ENCODE peak calls at places on chromosomes 3 and 15, in eight cellular contexts. U is PC-3, Z is MM.1S, V is esophagus squamous epithelium, F is Panc1, H is HCT116, C is fibroblast of mammary gland, P is BJ. A is an unnamed sample.

GRCh38 chr3:66588340-66588847 is 87.6 kb upstream of the LRIG1 start:
- DNase-seq in Z (no peak), V (no peak), C (peak), F (no peak), H (no peak), U (peak), P (no peak), A (no peak)

GRCh38 chr15:60695713-60696522 is 217.0 kb upstream of the ICE2 start:
- DNase-seq in H (no peak), P (no peak), F (no peak), C (peak), Z (no peak), U (no peak), V (no peak), A (no peak)

GRCh38 chr15:98139337-98139736 is 178.8 kb downstream of the ARRDC4 start:
- DNase-seq in P (no peak), H (no peak), V (no peak), U (no peak), Z (no peak), C (no peak), F (no peak), A (no peak)

GRCh38 chr3:196941846-196942225 is 492 bp downstream of the NCBP2 start:
- DNase-seq in H (no peak), F (no peak), U (peak), P (no peak), C (peak), V (no peak), Z (peak), A (peak)

GRCh38 chr3:55708921-55709320 is 221.8 kb upstream of the WNT5A start:
- DNase-seq in Z (no peak), H (no peak), P (no peak), V (no peak), U (no peak), F (no peak), C (no peak), A (no peak)

GRCh38 chr3:168248383-168249047 is 152.8 kb upstream of the GOLIM4 start:
- DNase-seq in P (no peak), H (no peak), U (peak), V (no peak), Z (peak), C (peak), F (no peak), A (peak)

GRCh38 chr15:25718597-25718996 is 144.5 kb downstream of the ATP10A start:
- DNase-seq in H (no peak), F (no peak), Z (no peak), U (no peak), P (no peak), C (no peak), V (no peak), A (no peak)

GRCh38 chr15:32747886-32748285 is 30.1 kb downstream of the GREM1 start:
- DNase-seq in Z (no peak), F (no peak), V (no peak), P (peak), U (no peak), C (peak), H (no peak), A (no peak)

GRCh38 chr3:45948409-45948808 is 5.1 kb downstream of the CXCR6 start:
- DNase-seq in C (peak), Z (no peak), P (peak), V (no peak), U (peak), F (no peak), H (no peak), A (peak)

GRCh38 chr3:44280631-44281030 is 38.9 kb downstream of the TOPAZ1 start:
- DNase-seq in C (no peak), V (no peak), Z (no peak), H (no peak), U (no peak), F (no peak), P (no peak), A (no peak)

GRCh38 chr15:73781038-73781925 is 28.1 kb upstream of the INSYN1 start:
- DNase-seq in C (peak), U (peak), Z (peak), F (no peak), H (no peak), V (no peak), P (no peak), A (peak)
- H3K4me3 ChIP-seq in C (no peak), U (no peak), Z (no peak), F (no peak), H (no peak), V (no peak), P (no peak), A (no peak)

GRCh38 chr15:73928971-73929627 is 2.8 kb downstream of the LOXL1 start:
- DNase-seq in H (no peak), F (no peak), P (no peak), U (peak), Z (no peak), V (no peak), C (peak), A (peak)

GRCh38 chr15:73931441-73931840 is 5.2 kb downstream of the LOXL1 start:
- DNase-seq in C (no peak), F (no peak), U (no peak), Z (no peak), H (no peak), V (no peak), P (no peak), A (no peak)

GRCh38 chr15:73930790-73931281 is 4.6 kb downstream of the LOXL1 start:
- DNase-seq in F (no peak), Z (no peak), P (no peak), V (no peak), H (no peak), C (peak), U (no peak), A (peak)

GRCh38 chr15:73928241-73928579 is 1.9 kb downstream of the LOXL1 start:
- DNase-seq in P (no peak), C (no peak), F (no peak), H (no peak), U (no peak), Z (no peak), V (no peak), A (no peak)

DNA sequence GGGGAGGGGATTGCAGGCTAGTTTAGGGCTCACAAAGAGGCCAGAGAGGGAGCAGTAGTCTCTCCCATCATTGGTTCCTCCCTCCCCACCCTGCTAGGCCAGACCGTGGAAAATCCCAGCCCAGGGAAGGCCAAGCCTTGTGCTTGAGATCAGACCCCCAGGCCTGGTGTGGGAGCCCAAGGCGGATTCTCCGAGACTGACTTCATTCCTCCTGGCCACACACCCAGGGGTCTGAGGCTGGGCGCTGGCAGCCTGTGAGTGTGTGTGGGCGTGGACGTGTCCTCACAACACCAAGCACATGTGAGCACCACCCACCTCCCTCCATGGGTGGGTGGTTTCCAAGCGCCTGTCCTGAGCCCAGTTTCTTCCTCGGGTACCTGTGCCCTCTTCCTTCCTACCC is 4.1 kb downstream of the LOXL1 start:
- DNase-seq in P (peak), H (no peak), C (peak), U (no peak), V (no peak), F (no peak), Z (no peak), A (peak)
- H3K4me3 ChIP-seq in P (no peak), H (no peak), C (peak), U (peak), V (no peak), F (no peak), Z (no peak), A (no peak)

GRCh38 chr3:177517906-177518305 is 320.6 kb upstream of the TBL1XR1 start:
- DNase-seq in H (no peak), C (no peak), Z (no peak), P (no peak), U (no peak), V (no peak), F (no peak), A (no peak)

GRCh38 chr3:177521305-177521704 is 324.0 kb upstream of the TBL1XR1 start:
- DNase-seq in V (no peak), U (peak), F (no peak), Z (no peak), H (no peak), C (no peak), P (no peak), A (no peak)

GRCh38 chr3:177522051-177522450 is 324.8 kb upstream of the TBL1XR1 start:
- DNase-seq in U (no peak), P (no peak), Z (no peak), C (peak), H (no peak), V (no peak), F (no peak), A (no peak)

GRCh38 chr3:177516130-177517011 is 319.1 kb upstream of the TBL1XR1 start:
- DNase-seq in F (no peak), P (peak), H (no peak), Z (no peak), U (no peak), V (no peak), C (peak), A (no peak)

DNA sequence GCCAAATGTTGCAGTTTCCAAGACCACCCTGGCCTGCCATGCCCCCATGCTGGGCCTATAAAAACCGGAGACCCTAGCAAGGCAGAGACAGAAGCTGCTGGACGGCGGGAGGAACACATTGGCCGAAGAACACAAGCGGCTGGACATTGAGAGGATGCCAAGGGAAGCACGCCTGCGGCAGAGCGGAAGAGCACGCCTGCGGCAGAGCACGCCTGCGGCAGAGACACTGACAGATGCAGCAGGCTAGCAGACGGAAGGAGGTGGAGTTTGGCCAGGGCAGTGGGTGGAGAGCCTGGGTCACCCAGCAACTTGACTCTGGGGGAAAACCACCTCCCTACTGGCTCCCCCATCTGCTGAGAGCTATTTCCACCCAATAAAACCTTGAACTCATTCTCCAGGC is 322.3 kb upstream of the TBL1XR1 start:
- DNase-seq in P (no peak), H (no peak), V (no peak), C (peak), F (no peak), U (no peak), Z (no peak), A (no peak)
- H3K4me3 ChIP-seq in P (no peak), H (no peak), V (no peak), C (no peak), F (no peak), U (no peak), Z (no peak), A (no peak)

GRCh38 chr15:63630036-63630751 is 33.0 kb downstream of the FBXL22 start:
- DNase-seq in Z (no peak), H (no peak), U (no peak), P (no peak), F (no peak), C (no peak), V (no peak), A (no peak)
- H3K4me3 ChIP-seq in Z (no peak), H (no peak), U (no peak), P (no peak), F (no peak), C (no peak), V (peak), A (no peak)

DNA sequence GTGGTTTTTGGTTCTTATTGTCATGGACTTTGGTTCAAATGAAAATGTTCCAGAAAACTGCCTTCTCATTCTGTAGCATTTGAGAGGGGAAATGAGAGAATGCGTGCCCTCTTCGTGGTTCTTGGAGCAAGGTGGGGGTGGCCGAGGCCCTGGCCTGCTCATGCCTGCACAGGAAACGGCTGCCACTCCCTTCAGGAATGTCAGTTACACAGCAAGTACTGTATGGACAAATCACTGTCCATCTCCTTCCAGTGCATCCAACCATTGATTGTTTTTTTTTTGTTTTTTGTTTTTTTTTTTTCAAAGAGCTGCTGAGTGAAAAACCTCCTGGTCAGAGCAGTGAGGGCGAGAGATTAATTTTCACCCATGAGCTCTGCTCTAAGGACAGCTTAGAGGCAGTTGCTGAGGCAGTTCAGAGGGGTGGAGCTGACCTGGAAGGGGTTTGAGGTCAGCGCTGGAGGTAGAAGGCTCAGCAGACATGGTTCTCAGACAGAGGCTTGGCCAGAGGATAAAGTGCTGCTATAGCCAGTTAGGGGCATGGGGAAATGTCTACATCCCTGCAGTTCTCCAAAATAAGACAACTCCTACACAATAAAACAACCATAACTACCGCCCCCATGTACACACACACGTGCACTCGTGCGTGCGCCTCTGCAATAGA is 20.2 kb upstream of the KIF23 start:
- DNase-seq in U (peak), C (no peak), V (no peak), Z (no peak), H (no peak), P (no peak), F (no peak), A (no peak)
- H3K4me3 ChIP-seq in U (no peak), C (no peak), V (no peak), Z (no peak), H (no peak), P (no peak), F (peak), A (no peak)

DNA sequence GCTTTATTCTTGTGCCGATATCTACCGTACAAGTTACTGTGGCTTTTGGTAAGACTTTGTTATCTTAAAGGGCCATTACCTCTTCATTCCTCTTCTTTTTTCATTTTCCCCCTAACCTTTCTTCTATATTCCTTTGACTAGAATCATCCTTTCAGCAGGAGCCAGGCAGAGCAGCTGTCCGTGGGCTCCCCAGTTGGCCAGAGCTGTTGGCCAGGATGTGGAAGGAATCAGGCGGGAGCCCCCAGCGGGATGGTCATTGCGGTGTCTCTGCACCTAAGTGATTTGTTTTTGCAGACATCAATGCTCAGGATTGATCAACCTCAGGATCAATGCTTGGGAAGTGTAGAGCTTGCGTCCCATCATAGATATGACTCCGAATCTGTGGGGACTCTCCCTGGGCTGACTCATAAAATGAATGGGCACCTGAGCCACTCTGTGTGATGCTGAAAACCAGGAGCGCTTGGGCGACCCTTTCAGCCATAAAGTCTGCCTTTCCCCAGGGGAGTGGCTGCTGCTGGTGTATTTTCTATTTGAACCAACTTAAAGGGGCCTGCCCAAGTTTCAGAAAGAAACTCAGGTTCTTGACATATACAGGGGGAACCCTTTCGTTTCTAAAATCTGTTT is 21.7 kb downstream of the APBA2 start:
- DNase-seq in H (no peak), U (no peak), F (no peak), C (no peak), P (no peak), V (no peak), Z (no peak), A (no peak)
- H3K4me3 ChIP-seq in H (no peak), U (no peak), F (no peak), C (no peak), P (no peak), V (no peak), Z (no peak), A (no peak)

GRCh38 chr3:8480699-8481098 is 20.9 kb upstream of the LMCD1 start:
- DNase-seq in Z (no peak), H (no peak), P (no peak), U (no peak), F (no peak), V (no peak), C (no peak), A (no peak)
- H3K4me3 ChIP-seq in Z (no peak), H (no peak), P (no peak), U (no peak), F (no peak), V (no peak), C (no peak), A (no peak)

GRCh38 chr3:53193466-53194217 is 32.6 kb downstream of the PRKCD start:
- DNase-seq in U (no peak), Z (no peak), H (no peak), F (no peak), C (no peak), P (no peak), V (no peak), A (no peak)
- H3K4me3 ChIP-seq in U (no peak), Z (no peak), H (no peak), F (no peak), C (no peak), P (no peak), V (no peak), A (no peak)

A was measured in cardiac muscle cell.